ENCODE peak calls at places on chromosomes 13 and 19, in nine cellular contexts. W is stimulated activated CD8-positive, alpha-beta memory T cell treated with anti-CD3 and anti-CD28 coated beads, Interleukin-7, amount 100 ng/mL, for 4 hours; J is NCI-H1105; D is GM19239; P is upper lobe of right lung; R is Caki2; B is AG20443; S is T1000; T is M059J. E is an unnamed sample.

GRCh38 chr13:39536906-39537305 is 66.1 kb downstream of the LHFPL6 start:
- DNase-seq in W (no peak), J (no peak), D (no peak), P (no peak), R (no peak), B (no peak), S (no peak), T (peak), E (no peak)

GRCh38 chr19:3175761-3176714 is 2.5 kb upstream of the S1PR4 start:
- DNase-seq in W (no peak), J (peak), D (no peak), P (peak), R (peak), B (peak), S (peak), T (peak), E (no peak)

GRCh38 chr13:110627351-110627750 is 12.0 kb downstream of the NAXD start:
- DNase-seq in W (no peak), J (no peak), D (no peak), P (no peak), R (no peak), B (no peak), S (no peak), T (no peak), E (no peak)

GRCh38 chr19:38544569-38545315 is 73.0 kb downstream of the MAP4K1 start:
- DNase-seq in W (no peak), J (no peak), D (peak), P (no peak), R (peak), B (peak), S (peak), T (peak), E (no peak)

GRCh38 chr13:99178636-99179035 is 22.0 kb upstream of the UBAC2 start:
- DNase-seq in W (no peak), J (no peak), D (no peak), P (no peak), R (no peak), B (no peak), S (no peak), T (no peak), E (no peak)

GRCh38 chr19:51458051-51458645 is at the start of gene SIGLEC8:
- DNase-seq in W (no peak), J (no peak), D (no peak), P (no peak), R (no peak), B (no peak), S (no peak), T (no peak), E (no peak)

GRCh38 chr19:6714749-6715555 is 5.5 kb downstream of the C3 start:
- DNase-seq in W (no peak), J (no peak), D (no peak), P (no peak), R (no peak), B (no peak), S (no peak), T (no peak), E (no peak)

GRCh38 chr19:42207767-42208259 is 9.7 kb downstream of the DEDD2 start:
- DNase-seq in W (no peak), J (no peak), D (no peak), P (no peak), R (peak), B (peak), S (peak), T (peak), E (no peak)

GRCh38 chr13:40094056-40094455 is 438.6 kb downstream of the COG6 start:
- DNase-seq in W (no peak), J (no peak), D (no peak), P (no peak), R (peak), B (no peak), S (no peak), T (no peak), E (no peak)

GRCh38 chr19:15300533-15301194 is 31.7 kb downstream of the BRD4 start:
- DNase-seq in W (no peak), J (no peak), D (no peak), P (no peak), R (no peak), B (peak), S (no peak), T (no peak), E (no peak)

GRCh38 chr13:111517641-111518010 is 197.2 kb downstream of the TEX29 start:
- DNase-seq in W (no peak), J (no peak), D (no peak), P (no peak), R (no peak), B (no peak), S (no peak), T (no peak), E (no peak)

GRCh38 chr19:11423164-11423803 is 4.2 kb upstream of the RGL3 start:
- DNase-seq in W (no peak), J (no peak), D (no peak), P (no peak), R (no peak), B (no peak), S (no peak), T (no peak), E (no peak)